ENCODE peak calls at places on chromosome 19, in eight cellular contexts. A is ovary, P is heart left ventricle, O is IMR-90, I is tibial nerve, E is transverse colon, W is HCT116, R is H54. F is an unnamed sample.

GRCh38 chr19:31595521-31595920 is 246.3 kb upstream of the TSHZ3 start:
- DNase-seq in W (no peak), P (no peak), A (no peak), O (no peak), I (no peak), R (no peak), E (no peak), F (no peak)

GRCh38 chr19:18833849-18834643 is 2.3 kb downstream of the UPF1 start:
- DNase-seq in O (no peak), R (no peak), P (no peak), E (peak; percentile 50), I (no peak), W (no peak), A (no peak), F (peak; percentile 21)

GRCh38 chr19:38735257-38735686 is 9.0 kb downstream of the CAPN12 start:
- DNase-seq in E (peak; percentile 73), O (no peak), W (no peak), I (no peak), R (no peak), P (peak; percentile 31), A (peak; percentile 37), F (no peak)

GRCh38 chr19:30320466-30320865 is 51.7 kb upstream of the ZNF536 start:
- DNase-seq in A (no peak), P (no peak), O (no peak), E (no peak), I (no peak), R (no peak), W (no peak), F (no peak)

GRCh38 chr19:4720037-4720700 is 3.5 kb downstream of the DPP9 start:
- DNase-seq in E (no peak), I (no peak), P (no peak), O (no peak), A (no peak), R (no peak), W (no peak), F (no peak)

GRCh38 chr19:35099897-35100275 is 15.7 kb upstream of the FXYD3 start:
- DNase-seq in A (no peak), O (no peak), E (no peak), P (no peak), I (no peak), W (no peak), R (no peak), F (no peak)

GRCh38 chr19:5680083-5680436 is 256 bp downstream of the MICOS13 start:
- DNase-seq in O (peak; percentile 21), A (no peak), E (peak; percentile 50), R (no peak), W (no peak), P (no peak), I (peak; percentile 11), F (no peak)

GRCh38 chr19:46618670-46619231 is 6.1 kb downstream of the PTGIR start:
- DNase-seq in R (no peak), E (no peak), I (no peak), A (no peak), O (peak; percentile 37), P (no peak), W (no peak), F (no peak)

GRCh38 chr19:11699931-11700794 is 38.6 kb downstream of the ZNF823 start:
- DNase-seq in W (peak; percentile 38), A (no peak), E (no peak), R (no peak), I (peak; percentile 9), P (no peak), O (peak; percentile 42), F (peak; percentile 40)

GRCh38 chr19:54418030-54418929 is 3.0 kb downstream of the TTYH1 start:
- DNase-seq in A (no peak), E (no peak), I (no peak), O (peak; percentile 19), P (no peak), W (no peak), R (no peak), F (no peak)

GRCh38 chr19:47623921-47624391 is 15.0 kb downstream of the BICRA start:
- DNase-seq in A (no peak), O (no peak), E (no peak), I (no peak), W (no peak), P (no peak), R (no peak), F (no peak)

GRCh38 chr19:48614436-48615144 is at the start of gene FAM83E:
- DNase-seq in P (no peak), I (no peak), O (no peak), R (no peak), A (no peak), W (no peak), E (peak; percentile 96), F (no peak)

GRCh38 chr19:41511628-41512027 is 64.3 kb upstream of the CEACAM21 start:
- DNase-seq in P (no peak), R (no peak), O (no peak), I (no peak), W (no peak), E (no peak), A (no peak), F (no peak)

GRCh38 chr19:29953352-29954247 is 11.6 kb downstream of the URI1 start:
- DNase-seq in P (no peak), I (no peak), R (no peak), E (no peak), A (no peak), W (no peak), O (no peak), F (no peak)

GRCh38 chr19:45075215-45076028 is 856 bp downstream of the ZNF296 start:
- DNase-seq in A (no peak), P (peak; percentile 67), W (peak; percentile 54), O (no peak), R (no peak), I (peak; percentile 34), E (peak; percentile 92), F (peak; percentile 74)

GRCh38 chr19:54436031-54436523 is 12.9 kb upstream of the LENG8 start:
- DNase-seq in A (peak; percentile 53), E (no peak), R (no peak), P (no peak), O (no peak), W (no peak), I (no peak), F (no peak)

GRCh38 chr19:13712767-13713201 is 51.5 kb upstream of the MRI1 start:
- DNase-seq in R (no peak), A (no peak), I (no peak), O (no peak), E (no peak), W (no peak), P (no peak), F (no peak)

GRCh38 chr19:29546583-29547190 is 20.9 kb downstream of the VSTM2B start:
- DNase-seq in E (no peak), W (no peak), P (no peak), R (no peak), O (no peak), A (no peak), I (no peak), F (no peak)

GRCh38 chr19:44607049-44607448 is 6.3 kb upstream of the IGSF23 start:
- DNase-seq in I (no peak), W (no peak), R (no peak), E (no peak), A (no peak), O (peak; percentile 62), P (peak; percentile 25), F (no peak)

GRCh38 chr19:1657632-1658445 is 5.4 kb upstream of the TCF3 start:
- DNase-seq in R (no peak), E (no peak), P (no peak), W (no peak), O (no peak), A (no peak), I (no peak), F (no peak)
- TF ChIP-seq POLR2A in R (no peak), E (no peak), P (no peak), W (no peak), O (no peak), A (no peak), I (no peak), F (no peak)

GRCh38 chr19:572140-572890 is at the start of gene BSG:
- DNase-seq in I (peak; percentile 97), W (peak; percentile 94), R (peak; percentile 99), P (peak; percentile 99), A (peak; percentile 99), O (peak; percentile 96), E (peak; percentile 99), F (peak; percentile 100)
- TF ChIP-seq POLR2A in I (peak; percentile 98), W (peak; percentile 98), R (peak; percentile 97), P (peak; percentile 99), A (peak; percentile 89), O (peak; percentile 99), E (peak; percentile 96), F (peak; percentile 98)

DNA sequence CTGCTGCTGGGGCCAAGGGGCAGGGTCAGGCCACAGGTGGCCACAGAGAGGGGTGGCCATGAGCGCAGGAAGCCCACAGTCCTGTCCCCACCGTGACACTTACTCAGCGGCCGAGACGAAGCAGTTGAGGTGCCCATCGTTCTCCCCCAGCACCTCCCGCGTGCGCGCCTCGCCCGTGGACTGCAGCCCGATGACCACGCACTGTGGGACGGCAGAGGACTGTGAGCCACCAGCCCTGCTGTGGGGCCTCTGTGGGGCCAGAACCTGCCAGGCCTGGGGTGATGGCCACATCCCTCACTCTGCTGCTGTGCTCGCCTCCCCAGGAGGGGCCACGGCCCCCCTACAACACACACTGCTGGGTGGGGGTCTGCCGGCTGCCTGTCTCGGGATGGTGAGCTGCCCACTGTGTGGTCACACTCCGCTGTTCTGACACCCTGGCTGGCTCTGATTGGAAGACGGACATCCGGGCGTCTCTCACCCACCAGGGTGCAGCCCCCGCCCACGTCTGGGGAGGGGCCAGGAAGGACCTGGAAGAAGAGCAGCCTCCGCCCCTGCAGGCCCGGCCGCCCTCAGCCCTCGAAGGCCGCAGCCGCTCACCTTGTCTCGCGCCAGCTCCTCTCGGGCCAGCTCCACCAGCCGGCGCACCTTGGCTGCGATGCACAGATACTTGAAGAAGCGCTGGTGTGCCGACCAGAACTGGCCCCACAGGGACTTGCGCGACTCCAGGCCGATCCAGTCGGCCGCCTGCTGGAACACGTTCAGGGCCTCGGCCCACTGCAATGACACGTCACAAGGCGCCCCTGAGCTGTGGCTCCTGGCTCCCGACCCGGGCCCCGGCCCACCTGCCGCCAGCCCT is 13.2 kb downstream of the GPX4 start:
- DNase-seq in A (no peak), R (no peak), W (no peak), P (no peak), E (no peak), I (no peak), O (no peak), F (no peak)
- TF ChIP-seq POLR2A in A (no peak), R (no peak), W (no peak), P (no peak), E (no peak), I (no peak), O (no peak), F (no peak)

GRCh38 chr19:56126983-56127780 is 6.1 kb upstream of the ZNF787 start:
- DNase-seq in A (no peak), I (no peak), E (no peak), W (no peak), R (no peak), P (no peak), O (no peak), F (peak; percentile 23)
- TF ChIP-seq POLR2A in A (no peak), I (no peak), E (no peak), W (no peak), R (no peak), P (no peak), O (no peak), F (no peak)